ENCODE peak calls at places on chromosomes 6 and 20, in eight cellular contexts. H is CD8-positive, alpha-beta T cell; Z is ascending aorta; T is MM.1S; X is ovary; W is cardiac muscle cell; G is A673; A is tibial artery. F is an unnamed sample.
A peak's percentile ranks its signal among the peaks of the same experiment; 100 is the strongest.

GRCh38 chr6:88294702-88295101 is 128.6 kb upstream of the CNR1 start:
- DNase-seq in H (no peak), Z (no peak), T (no peak), X (no peak), W (no peak), G (no peak), A (no peak), F (no peak)

GRCh38 chr20:46401478-46401860 is 4.9 kb downstream of the ELMO2 start:
- DNase-seq in H (no peak), Z (no peak), T (peak; percentile 79), X (no peak), W (no peak), G (no peak), A (no peak), F (no peak)

GRCh38 chr6:8073758-8074157 is 9.6 kb upstream of the BLOC1S5 start:
- DNase-seq in H (no peak), Z (no peak), T (no peak), X (no peak), W (no peak), G (no peak), A (no peak), F (no peak)

GRCh38 chr20:22420116-22420598 is 164.2 kb downstream of the FOXA2 start:
- DNase-seq in H (no peak), Z (no peak), T (no peak), X (no peak), W (no peak), G (no peak), A (no peak), F (no peak)

GRCh38 chr20:63253438-63254236 is 626 bp downstream of the NKAIN4 start:
- DNase-seq in H (no peak), Z (no peak), T (no peak), X (no peak), W (no peak), G (no peak), A (no peak), F (no peak)

GRCh38 chr20:51446656-51447055 is 95.9 kb downstream of the NFATC2 start:
- DNase-seq in H (no peak), Z (no peak), T (no peak), X (peak; percentile 53), W (peak; percentile 60), G (peak; percentile 29), A (peak; percentile 40), F (peak; percentile 38)

GRCh38 chr6:17740559-17741220 is 34.0 kb upstream of the NUP153 start:
- DNase-seq in H (no peak), Z (no peak), T (no peak), X (no peak), W (no peak), G (peak; percentile 62), A (no peak), F (no peak)

GRCh38 chr6:163405412-163406309 is 8.9 kb upstream of the QKI start:
- DNase-seq in H (no peak), Z (peak; percentile 44), T (peak; percentile 28), X (peak; percentile 38), W (peak; percentile 34), G (no peak), A (peak; percentile 79), F (peak; percentile 66)

GRCh38 chr20:1622450-1622849 is 2.6 kb upstream of the SIRPB1 start:
- DNase-seq in H (no peak), Z (no peak), T (peak; percentile 48), X (no peak), W (no peak), G (no peak), A (no peak), F (no peak)

GRCh38 chr6:154605207-154605877 is 94.9 kb upstream of the CNKSR3 start:
- DNase-seq in H (no peak), Z (no peak), T (no peak), X (no peak), W (no peak), G (peak; percentile 34), A (no peak), F (no peak)

GRCh38 chr20:46087161-46087560 is 2.6 kb downstream of the NCOA5 start:
- DNase-seq in H (no peak), Z (no peak), T (no peak), X (no peak), W (peak; percentile 36), G (peak; percentile 38), A (no peak), F (no peak)

GRCh38 chr6:161228911-161229591 is 44.8 kb downstream of the AGPAT4 start:
- DNase-seq in H (no peak), Z (no peak), T (no peak), X (no peak), W (peak; percentile 76), G (peak; percentile 76), A (no peak), F (no peak)
- TF ChIP-seq CTCF in H (no peak), Z (no peak), T (no peak), X (no peak), W (no peak), G (no peak), A (no peak), F (no peak)

GRCh38 chr6:140966676-140967075 is 1166.0 kb upstream of the GJE1 start:
- DNase-seq in H (no peak), Z (no peak), T (no peak), X (no peak), W (no peak), G (no peak), A (no peak), F (no peak)

GRCh38 chr6:140968062-140968461 is 1164.7 kb upstream of the GJE1 start:
- DNase-seq in H (no peak), Z (no peak), T (no peak), X (no peak), W (no peak), G (no peak), A (no peak), F (no peak)

DNA sequence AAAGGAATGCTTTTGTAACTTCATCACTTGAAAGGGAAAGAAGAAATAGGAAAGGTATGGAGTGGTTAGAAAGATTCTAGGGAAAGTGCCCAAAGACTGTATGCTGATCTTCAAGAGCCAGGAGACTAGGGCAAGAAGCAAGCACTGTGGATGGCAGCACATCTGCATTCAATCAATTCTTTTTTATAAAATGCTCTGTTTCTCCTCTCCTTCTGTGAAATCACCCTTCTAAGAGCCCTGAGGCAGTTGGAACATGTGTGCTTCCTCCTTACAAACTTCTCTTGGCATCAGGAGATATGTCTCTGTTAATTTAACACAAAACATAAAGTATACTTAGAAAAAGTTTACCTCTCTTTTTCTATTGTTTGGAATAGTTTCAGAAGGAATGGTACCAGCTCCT is 1162.2 kb upstream of the GJE1 start:
- DNase-seq in H (no peak), Z (no peak), T (no peak), X (no peak), W (no peak), G (no peak), A (no peak), F (no peak)
- H3K4me3 ChIP-seq in H (no peak overlapping the region), Z (no peak overlapping the region), T (no peak overlapping the region), X (no peak overlapping the region), W (no peak overlapping the region), G (no peak overlapping the region), A (no peak overlapping the region), F (no peak overlapping the region)

GRCh38 chr20:34582221-34582620 is 23.7 kb downstream of the MAP1LC3A start:
- DNase-seq in H (no peak), Z (no peak), T (no peak), X (no peak), W (no peak), G (no peak), A (no peak), F (no peak)

GRCh38 chr20:34581341-34582189 is 23.0 kb downstream of the MAP1LC3A start:
- DNase-seq in H (no peak), Z (no peak), T (no peak), X (no peak), W (peak; percentile 77), G (peak; percentile 73), A (peak; percentile 43), F (no peak)

GRCh38 chr20:34585019-34585418 is 26.5 kb downstream of the MAP1LC3A start:
- DNase-seq in H (no peak), Z (no peak), T (no peak), X (no peak), W (no peak), G (no peak), A (no peak), F (no peak)

GRCh38 chr20:34583524-34583923 is 25.0 kb downstream of the MAP1LC3A start:
- DNase-seq in H (no peak), Z (no peak), T (no peak), X (no peak), W (no peak), G (no peak), A (no peak), F (no peak)

DNA sequence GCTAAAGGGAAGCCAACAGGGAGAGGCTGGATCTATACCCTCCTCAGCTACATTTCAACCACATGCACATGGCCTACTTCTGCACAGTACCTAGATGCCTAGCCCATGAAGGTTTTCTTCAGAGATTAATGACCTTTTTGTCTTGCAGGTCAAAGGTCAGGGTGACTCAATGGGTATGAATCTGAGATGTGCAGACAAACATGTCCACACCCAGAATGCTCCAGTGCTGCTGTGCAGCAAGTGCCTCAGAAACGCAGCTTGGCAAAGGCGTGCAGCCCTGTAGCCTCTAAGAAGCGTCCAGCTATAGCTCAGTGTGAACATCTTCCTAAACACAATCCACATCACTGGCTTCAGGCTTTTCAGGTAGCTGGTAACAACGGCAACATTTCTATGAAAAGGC is 24.4 kb downstream of the MAP1LC3A start:
- DNase-seq in H (no peak), Z (no peak), T (no peak), X (no peak), W (no peak), G (no peak), A (no peak), F (no peak)
- H3K27ac ChIP-seq in H (no peak overlapping the region), Z (no peak overlapping the region), T (no peak overlapping the region), X (no peak overlapping the region), W (no peak overlapping the region), G (no peak overlapping the region), A (no peak overlapping the region), F (no peak overlapping the region)

GRCh38 chr6:110472739-110473138 is 3.7 kb downstream of the SLC22A16 start:
- DNase-seq in H (no peak), Z (no peak), T (no peak), X (no peak), W (no peak), G (no peak), A (no peak), F (no peak)

GRCh38 chr6:110462884-110463481 is 13.4 kb downstream of the SLC22A16 start:
- DNase-seq in H (no peak), Z (no peak), T (no peak), X (no peak), W (no peak), G (no peak), A (no peak), F (no peak)

GRCh38 chr6:110474500-110474899 is 1.9 kb downstream of the SLC22A16 start:
- DNase-seq in H (no peak), Z (no peak), T (no peak), X (no peak), W (no peak), G (no peak), A (no peak), F (no peak)

GRCh38 chr6:110471966-110472365 is 4.4 kb downstream of the SLC22A16 start:
- DNase-seq in H (no peak), Z (no peak), T (no peak), X (no peak), W (no peak), G (no peak), A (no peak), F (no peak)

DNA sequence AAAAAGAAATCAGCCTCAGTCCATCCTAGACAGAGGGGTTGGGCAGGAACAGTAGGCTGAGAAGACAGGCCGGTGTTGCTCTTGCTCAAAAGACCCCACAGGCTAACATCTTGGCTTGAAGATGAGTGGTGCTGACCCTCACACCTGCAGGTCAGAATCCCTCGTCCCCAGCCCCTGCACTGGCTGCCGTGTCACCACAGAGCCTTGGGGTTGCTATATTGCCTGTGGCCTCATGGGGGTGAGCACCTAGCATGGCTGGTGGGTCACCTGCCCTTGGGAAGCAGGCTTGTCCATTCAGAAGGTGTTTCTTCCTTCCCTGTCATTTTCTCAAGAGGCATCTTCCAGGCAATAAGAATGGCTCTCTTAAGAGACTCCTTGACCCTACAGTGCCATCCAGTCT is 7.7 kb downstream of the SLC22A16 start:
- DNase-seq in H (no peak), Z (no peak), T (no peak), X (no peak), W (no peak), G (no peak), A (no peak), F (no peak)
- TF ChIP-seq CTCF in H (no peak), Z (no peak), T (no peak), X (no peak), W (no peak), G (no peak), A (no peak), F (no peak)

F was measured in lung.